ENCODE peak calls at places on chromosomes 3 and 15, in seven cellular contexts. M, S, R, X, Q, W and B are unnamed samples.

GRCh38 chr3:111392911-111393351 is 149.1 kb upstream of the CD96 start:
- DNase-seq in W (peak), M (peak), S (no peak), R (no peak), X (no peak), Q (peak), B (no peak)

GRCh38 chr15:89472785-89473256 is 23.6 kb downstream of the RHCG start:
- DNase-seq in X (peak), Q (peak), S (peak), W (no peak), R (peak), M (peak), B (no peak)

GRCh38 chr15:42085721-42086120 is 8.6 kb downstream of the PLA2G4D start:
- DNase-seq in S (no peak), W (no peak), Q (no peak), M (no peak), R (no peak), X (no peak), B (peak)

GRCh38 chr3:178558637-178559036 is 22.4 kb downstream of the KCNMB2 start:
- DNase-seq in R (no peak), M (no peak), S (no peak), W (no peak), X (no peak), Q (no peak), B (no peak)

GRCh38 chr3:61682671-61683408 is 121.5 kb downstream of the PTPRG start:
- DNase-seq in Q (no peak), X (peak), M (no peak), W (no peak), R (no peak), S (no peak), B (no peak)

GRCh38 chr3:28934135-28934813 is 346.6 kb upstream of the RBMS3 start:
- DNase-seq in M (no peak), S (no peak), W (no peak), R (no peak), X (no peak), Q (no peak), B (no peak)

GRCh38 chr3:24521306-24522154 is 26.9 kb upstream of the THRB start:
- DNase-seq in X (peak), W (no peak), R (peak), Q (no peak), M (peak), S (peak), B (peak)

GRCh38 chr3:10628902-10629700 is 123.7 kb upstream of the ATP2B2 start:
- DNase-seq in W (no peak), R (no peak), S (no peak), M (no peak), X (no peak), Q (no peak), B (no peak)

GRCh38 chr3:133447751-133448477 is 48.1 kb downstream of the BFSP2 start:
- DNase-seq in W (no peak), X (no peak), Q (no peak), S (no peak), M (no peak), R (no peak), B (no peak)

GRCh38 chr3:100971776-100972175 is 21.4 kb downstream of the ABI3BP start:
- DNase-seq in S (no peak), W (no peak), X (no peak), R (no peak), M (no peak), Q (no peak), B (no peak)

GRCh38 chr15:65663521-65663920 is 41.8 kb downstream of the SLC24A1 start:
- DNase-seq in M (no peak), Q (no peak), S (no peak), X (no peak), W (no peak), R (no peak), B (no peak)

GRCh38 chr3:20529911-20530310 is 343.9 kb upstream of the SGO1 start:
- DNase-seq in R (no peak), M (no peak), W (no peak), X (no peak), Q (no peak), S (no peak), B (no peak)

GRCh38 chr15:41011055-41011815 is 58.0 kb downstream of the CHAC1 start:
- DNase-seq in S (no peak), M (no peak), X (no peak), W (no peak), R (no peak), Q (no peak), B (no peak)

GRCh38 chr15:87863152-87863551 is 393.4 kb downstream of the NTRK3 start:
- DNase-seq in X (no peak), S (peak), W (no peak), Q (no peak), R (no peak), M (no peak), B (no peak)

GRCh38 chr15:93973287-93973686 is 258.1 kb upstream of the MCTP2 start:
- DNase-seq in M (no peak), R (peak), X (peak), Q (no peak), S (no peak), W (no peak), B (peak)

GRCh38 chr3:70108072-70108471 is 108.5 kb downstream of the SAMMSON start:
- DNase-seq in X (peak), R (no peak), Q (no peak), W (no peak), S (peak), M (no peak), B (no peak)

GRCh38 chr15:71437919-71438318 is 322.6 kb downstream of the THSD4 start:
- DNase-seq in M (no peak), Q (no peak), X (no peak), W (no peak), S (no peak), R (no peak), B (no peak)

GRCh38 chr3:171261487-171261886 is 198.7 kb downstream of the TNIK start:
- DNase-seq in M (no peak), W (no peak), X (no peak), S (no peak), Q (no peak), R (no peak), B (no peak)

GRCh38 chr15:92820233-92821021 is 79.7 kb upstream of the CHD2 start:
- DNase-seq in X (peak), R (peak), S (peak), W (peak), Q (peak), M (peak), B (peak)

GRCh38 chr15:70670680-70671079 is 92.7 kb downstream of the UACA start:
- DNase-seq in S (no peak), W (no peak), Q (no peak), R (no peak), M (no peak), X (peak), B (no peak)

GRCh38 chr15:65209701-65210643 is 1.3 kb downstream of the CILP start:
- DNase-seq in W (no peak), S (no peak), X (peak), Q (no peak), M (no peak), R (peak), B (no peak)

GRCh38 chr3:48863122-48863521 is 15.4 kb upstream of the PRKAR2A start:
- DNase-seq in X (no peak), S (no peak), M (no peak), R (no peak), W (no peak), Q (no peak), B (no peak)

GRCh38 chr3:72127843-72128242 is 342.9 kb upstream of the PROK2 start:
- DNase-seq in Q (no peak), R (no peak), S (no peak), M (no peak), X (peak), W (no peak), B (no peak)

GRCh38 chr3:29618395-29619291 is 337.8 kb downstream of the RBMS3 start:
- DNase-seq in W (no peak), S (no peak), Q (no peak), X (peak), M (no peak), R (no peak), B (no peak)

GRCh38 chr3:129616713-129617112 is 10.2 kb upstream of the PLXND1 start:
- DNase-seq in M (no peak), W (no peak), Q (no peak), S (no peak), X (peak), R (peak), B (no peak)

GRCh38 chr3:16400143-16400935 is 113.2 kb downstream of the RFTN1 start:
- DNase-seq in S (no peak), Q (no peak), R (no peak), M (no peak), W (no peak), X (no peak), B (no peak)

GRCh38 chr15:47983533-47983932 is 137.3 kb upstream of the SLC24A5 start:
- DNase-seq in X (peak), W (no peak), M (no peak), R (no peak), Q (no peak), S (no peak), B (no peak)
- TF ChIP-seq CTCF in X (no peak), W (no peak), M (no peak), R (no peak), Q (no peak), S (no peak), B (no peak)

DNA sequence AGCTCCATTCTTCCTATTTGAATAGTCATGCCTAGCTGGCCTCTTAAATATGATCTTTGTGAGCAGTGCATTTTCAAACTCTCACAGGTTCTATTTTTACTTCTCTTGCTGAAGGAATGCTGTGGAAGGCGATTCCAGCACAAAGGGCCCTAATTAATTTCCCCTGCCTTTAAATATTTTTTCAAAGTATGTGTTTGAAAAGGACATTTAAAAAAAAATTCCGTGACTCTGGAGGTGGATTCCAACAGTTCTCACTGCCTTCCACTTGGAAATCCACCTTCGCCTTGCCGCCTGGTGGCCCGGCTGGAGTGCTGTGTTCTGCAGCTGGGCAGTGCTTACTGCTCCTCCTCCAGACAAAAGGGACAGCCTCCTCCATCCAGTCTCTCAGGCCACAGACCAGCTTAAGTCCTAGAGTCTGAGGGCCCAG is 61.5 kb upstream of the CORO2B start:
- DNase-seq in M (no peak), X (no peak), W (no peak), Q (no peak), S (no peak), R (no peak), B (no peak)
- TF ChIP-seq CTCF in M (no peak), X (no peak), W (no peak), Q (no peak), S (no peak), R (peak), B (no peak)

GRCh38 chr15:90545095-90545494 is 15.4 kb downstream of the CRTC3 start:
- DNase-seq in X (peak), W (no peak), S (no peak), R (no peak), Q (peak), M (no peak), B (no peak)
- TF ChIP-seq CTCF in X (peak), W (no peak), S (no peak), R (no peak), Q (no peak), M (peak), B (no peak)

GRCh38 chr3:73192036-73192738 is 130.7 kb downstream of the EBLN2 start:
- DNase-seq in S (peak), M (no peak), W (no peak), Q (no peak), R (no peak), X (peak), B (no peak)
- TF ChIP-seq CTCF in S (peak), M (no peak), W (no peak), Q (no peak), R (peak), X (peak), B (no peak)

DNA sequence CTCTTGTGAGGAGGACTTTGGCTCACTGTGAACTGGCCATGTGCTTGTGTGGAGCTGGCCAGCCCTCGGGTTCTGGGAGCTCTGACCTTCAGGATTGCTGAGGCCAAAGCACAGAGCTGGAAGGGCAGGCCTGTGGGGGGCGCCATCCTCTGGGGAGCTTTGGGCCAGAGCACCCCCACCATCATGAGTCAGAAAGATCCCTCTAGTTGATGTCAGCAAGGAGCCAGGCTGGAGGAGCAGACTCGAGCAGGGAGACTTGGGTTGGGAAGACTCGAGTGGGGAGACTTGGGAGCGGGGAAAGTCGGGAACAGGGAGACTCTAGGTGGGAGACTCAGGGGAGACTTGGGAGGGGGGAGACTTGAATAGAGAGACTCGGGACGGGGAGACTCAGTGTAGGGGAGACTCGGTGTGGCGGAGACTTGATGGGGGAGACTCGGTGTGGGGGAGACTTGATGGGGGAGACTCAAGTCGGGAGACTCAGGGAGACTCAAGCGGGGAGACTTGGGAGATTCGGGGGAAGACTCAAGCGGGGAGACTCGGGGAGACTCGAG is 37.7 kb upstream of the PLXNA1 start:
- DNase-seq in S (no peak), X (no peak), M (no peak), W (no peak), Q (no peak), R (no peak), B (no peak)
- TF ChIP-seq CTCF in S (no peak), X (no peak), M (no peak), W (no peak), Q (no peak), R (no peak), B (no peak)